ENCODE peak calls at places on chromosomes 7 and 10, in nine cellular contexts. G is pancreas; M is CD8-positive, alpha-beta T cell; W is body of pancreas; J is ovary; K is breast epithelium; H is fibroblast of lung; T is H1; Z is left ventricle myocardium inferior. S is an unnamed sample. For H3K36me3, the result is how much of the 10 kb centered on the place peaks cover.

GRCh38 chr7:140285938-140286337 is 109.2 kb upstream of the KDM7A start:
- DNase-seq in G (no peak), M (no peak), W (no peak), J (no peak), K (no peak), H (no peak), T (no peak), Z (no peak), S (no peak)

GRCh38 chr7:124907490-124907889 is 22.1 kb downstream of the POT1 start:
- DNase-seq in G (no peak), M (no peak), W (no peak), J (no peak), K (no peak), H (no peak), T (no peak), Z (no peak), S (no peak)

GRCh38 chr10:43417950-43418768 is 9.2 kb upstream of the HNRNPF start:
- DNase-seq in G (no peak), M (peak), W (no peak), J (no peak), K (no peak), H (no peak), T (no peak), Z (no peak), S (no peak)

GRCh38 chr7:75993689-75994387 is 557 bp downstream of the TMEM120A start:
- DNase-seq in G (peak), M (no peak), W (peak), J (peak), K (peak), H (peak), T (no peak), Z (peak), S (peak)

GRCh38 chr10:24762966-24763623 is 39.4 kb upstream of the ARHGAP21 start:
- DNase-seq in G (no peak), M (no peak), W (no peak), J (no peak), K (no peak), H (peak), T (peak), Z (no peak), S (no peak)

GRCh38 chr10:90587081-90587491 is 270.8 kb downstream of the HTR7 start:
- DNase-seq in G (no peak), M (no peak), W (no peak), J (no peak), K (no peak), H (peak), T (no peak), Z (no peak), S (no peak)

GRCh38 chr10:14889318-14889717 is 10.7 kb downstream of the SUV39H2 start:
- DNase-seq in G (no peak), M (no peak), W (no peak), J (no peak), K (no peak), H (peak), T (no peak), Z (no peak), S (no peak)

GRCh38 chr10:60203993-60204618 is 185.6 kb downstream of the ANK3 start:
- DNase-seq in G (no peak), M (no peak), W (no peak), J (no peak), K (no peak), H (peak), T (no peak), Z (no peak), S (no peak)

GRCh38 chr10:43943825-43944360 is 295.2 kb upstream of the ZNF32 start:
- DNase-seq in G (no peak), M (no peak), W (no peak), J (no peak), K (no peak), H (no peak), T (no peak), Z (no peak), S (no peak)

GRCh38 chr10:68604441-68604840 is 44.3 kb downstream of the TET1 start:
- DNase-seq in G (no peak), M (no peak), W (no peak), J (no peak), K (no peak), H (no peak), T (no peak), Z (no peak), S (no peak)

GRCh38 chr7:127798023-127798422 is 146.0 kb downstream of the SND1 start:
- DNase-seq in G (no peak), M (no peak), W (peak), J (no peak), K (no peak), H (peak), T (no peak), Z (no peak), S (peak)

GRCh38 chr7:43569424-43569823 is 13.5 kb upstream of the STK17A start:
- DNase-seq in G (no peak), M (no peak), W (no peak), J (no peak), K (no peak), H (peak), T (no peak), Z (no peak), S (no peak)

GRCh38 chr10:25761937-25762336 is 172.1 kb upstream of the MYO3A start:
- DNase-seq in G (no peak), M (no peak), W (no peak), J (no peak), K (no peak), H (no peak), T (no peak), Z (no peak), S (no peak)

GRCh38 chr10:18075881-18076280 is 64.3 kb upstream of the CACNB2 start:
- DNase-seq in G (no peak), M (no peak), W (no peak), J (no peak), K (no peak), H (no peak), T (no peak), Z (no peak), S (no peak)

GRCh38 chr7:149884541-149884940 is 10.8 kb downstream of the ATP6V0E2 start:
- DNase-seq in G (peak), M (no peak), W (no peak), J (no peak), K (no peak), H (peak), T (no peak), Z (peak), S (no peak)
- H3K27ac ChIP-seq in G (peak), M (no peak), W (peak), J (no peak), K (no peak), H (no peak), T (no peak), Z (peak), S (no peak)

DNA sequence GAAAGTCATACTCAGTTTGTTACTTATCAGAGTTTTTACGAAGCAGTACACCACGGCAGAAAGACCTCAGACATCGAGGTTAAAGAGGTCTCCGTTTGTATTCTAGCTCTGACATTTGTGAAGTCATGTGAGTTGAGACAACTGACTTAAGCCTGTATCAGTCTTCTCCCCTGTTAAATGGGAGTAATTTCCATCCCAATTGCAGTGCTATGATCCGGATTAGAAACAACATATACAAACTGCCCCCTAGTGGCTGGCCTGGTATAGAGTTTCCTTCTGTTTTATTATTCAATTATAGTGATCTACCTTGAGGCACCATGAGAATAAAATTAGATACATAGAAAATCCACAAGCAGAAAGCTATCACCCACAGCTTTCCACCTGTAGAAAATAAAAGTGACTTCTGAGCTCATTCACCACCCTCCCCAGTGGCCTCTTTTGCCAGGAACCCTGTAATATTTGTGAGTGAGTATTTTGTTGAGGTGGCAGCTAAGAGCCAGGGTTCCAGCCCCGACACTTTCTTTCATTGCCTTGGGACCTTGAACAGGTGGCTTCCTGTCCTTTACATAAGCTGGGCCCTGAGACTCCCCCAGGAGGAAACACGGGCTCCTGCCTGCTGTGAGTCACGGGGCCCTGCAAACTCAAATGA is 607.2 kb upstream of the MGMT start:
- DNase-seq in G (no peak), M (no peak), W (peak), J (no peak), K (no peak), H (peak), T (no peak), Z (no peak), S (no peak)
- TF ChIP-seq CTCF in G (peak), M (peak), W (peak), J (no peak), K (peak), H (no peak), T (no peak), Z (peak), S (peak)

GRCh38 chr10:103441611-103442010 is 10.6 kb downstream of the CALHM2 start:
- DNase-seq in G (no peak), M (no peak), W (no peak), J (no peak), K (no peak), H (no peak), T (no peak), Z (no peak), S (no peak)

GRCh38 chr10:103443475-103444185 is 8.5 kb downstream of the CALHM2 start:
- DNase-seq in G (peak), M (no peak), W (no peak), J (no peak), K (no peak), H (no peak), T (no peak), Z (no peak), S (no peak)

GRCh38 chr10:103441206-103441605 is 11.0 kb downstream of the CALHM2 start:
- DNase-seq in G (no peak), M (no peak), W (no peak), J (no peak), K (no peak), H (no peak), T (no peak), Z (no peak), S (no peak)

GRCh38 chr10:103440416-103440815 is 11.8 kb downstream of the CALHM2 start:
- DNase-seq in G (no peak), M (no peak), W (no peak), J (no peak), K (no peak), H (no peak), T (no peak), Z (no peak), S (no peak)

DNA sequence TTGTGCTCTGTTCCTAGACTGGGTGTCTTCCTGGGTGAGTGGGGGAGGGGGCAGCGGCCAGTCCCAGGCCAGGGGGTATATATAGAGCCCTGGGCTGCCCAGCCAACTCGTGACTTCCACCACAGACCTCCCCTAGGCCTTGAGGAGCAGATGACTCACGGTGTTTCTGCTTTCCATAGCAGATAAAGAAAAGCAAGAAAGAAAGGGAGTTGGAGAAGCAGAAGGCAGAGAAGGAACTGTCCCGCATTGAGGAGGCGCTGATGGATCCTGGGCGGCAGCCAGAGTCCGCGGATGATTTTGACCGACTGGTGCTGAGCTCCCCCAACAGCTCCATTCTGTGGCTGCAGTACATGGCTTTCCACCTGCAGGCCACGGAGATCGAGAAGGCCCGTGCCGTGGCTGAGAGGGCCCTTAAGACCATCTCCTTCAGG is 10.1 kb downstream of the CALHM2 start:
- DNase-seq in G (no peak), M (no peak), W (no peak), J (peak), K (no peak), H (peak), T (no peak), Z (peak), S (peak)
- H3K36me3 ChIP-seq in G (under half), M (under half), W (under half), J (under half), K (under half), H (under half), T (half or more), Z (half or more), S (half or more)

DNA sequence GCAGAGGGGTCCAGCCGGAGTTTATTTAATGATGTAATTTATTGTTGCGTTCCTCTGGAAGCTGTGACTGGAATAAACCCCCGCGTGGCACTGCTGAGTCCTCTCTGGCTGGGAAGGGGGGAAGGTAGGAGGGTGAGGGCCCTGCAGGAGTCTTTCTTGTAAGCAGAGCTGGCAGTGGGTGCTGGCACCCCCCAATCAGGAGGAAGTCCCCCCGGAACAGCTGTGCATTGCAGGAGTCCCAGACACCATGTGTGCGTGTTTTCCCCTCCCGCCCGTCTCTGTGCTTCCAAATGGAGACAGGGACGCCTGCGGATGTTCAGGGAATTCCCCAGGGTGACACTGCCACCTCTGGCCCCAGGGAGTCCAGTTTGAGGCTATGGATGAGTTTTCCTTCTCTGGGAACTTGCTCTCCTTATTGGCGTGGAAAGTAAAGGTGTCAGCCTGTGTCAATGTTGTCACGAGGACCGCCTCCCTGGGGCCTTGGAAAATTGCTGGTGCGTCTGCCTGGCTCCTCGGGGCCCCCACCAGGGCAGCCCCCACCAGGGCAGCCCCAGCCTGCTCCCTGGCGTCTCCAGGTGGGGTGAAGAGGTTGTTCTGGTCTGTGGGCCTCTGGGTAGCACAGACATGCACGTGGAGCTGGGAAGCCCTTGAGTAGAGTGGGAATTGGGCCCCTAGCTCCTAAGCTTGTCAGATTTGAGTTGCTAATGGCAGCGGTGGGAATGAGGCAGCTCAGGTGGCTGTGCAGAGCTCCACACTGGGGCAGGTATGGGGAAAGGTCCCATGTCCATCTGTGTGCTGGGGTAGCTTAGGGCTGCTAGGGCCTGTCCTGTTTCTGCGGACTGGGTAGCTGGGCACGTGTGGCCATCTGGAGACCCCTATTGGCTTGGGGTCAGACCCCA is 2.7 kb downstream of the FZD9 start:
- DNase-seq in G (no peak), M (no peak), W (no peak), J (no peak), K (no peak), H (no peak), T (no peak), Z (no peak), S (no peak)
- H3K27ac ChIP-seq in G (no peak), M (no peak), W (no peak), J (no peak), K (no peak), H (no peak), T (no peak), Z (no peak), S (no peak)

GRCh38 chr7:122291189-122291588 is 13.4 kb downstream of the FEZF1 start:
- DNase-seq in G (no peak), M (no peak), W (no peak), J (no peak), K (no peak), H (no peak), T (no peak), Z (no peak), S (no peak)

GRCh38 chr7:122289426-122289825 is 15.1 kb downstream of the FEZF1 start:
- DNase-seq in G (no peak), M (no peak), W (no peak), J (no peak), K (no peak), H (no peak), T (no peak), Z (no peak), S (no peak)

GRCh38 chr7:122290476-122290875 is 14.1 kb downstream of the FEZF1 start:
- DNase-seq in G (no peak), M (no peak), W (no peak), J (no peak), K (no peak), H (no peak), T (no peak), Z (no peak), S (no peak)
- TF ChIP-seq CTCF in G (no peak), M (no peak), W (no peak), J (no peak), K (no peak), H (no peak), T (no peak), Z (no peak), S (no peak)

GRCh38 chr10:103879409-103879808 is 24.0 kb upstream of the SH3PXD2A start:
- DNase-seq in G (no peak), M (no peak), W (no peak), J (no peak), K (no peak), H (no peak), T (no peak), Z (no peak), S (no peak)

GRCh38 chr10:103879831-103880230 is 24.5 kb upstream of the SH3PXD2A start:
- DNase-seq in G (no peak), M (no peak), W (no peak), J (no peak), K (no peak), H (no peak), T (no peak), Z (no peak), S (no peak)

GRCh38 chr10:103884681-103885139 is 29.3 kb upstream of the SH3PXD2A start:
- DNase-seq in G (no peak), M (no peak), W (peak), J (peak), K (no peak), H (peak), T (no peak), Z (no peak), S (no peak)

GRCh38 chr10:103882285-103883007 is 27.1 kb upstream of the SH3PXD2A start:
- DNase-seq in G (no peak), M (no peak), W (no peak), J (no peak), K (no peak), H (no peak), T (no peak), Z (no peak), S (no peak)

DNA sequence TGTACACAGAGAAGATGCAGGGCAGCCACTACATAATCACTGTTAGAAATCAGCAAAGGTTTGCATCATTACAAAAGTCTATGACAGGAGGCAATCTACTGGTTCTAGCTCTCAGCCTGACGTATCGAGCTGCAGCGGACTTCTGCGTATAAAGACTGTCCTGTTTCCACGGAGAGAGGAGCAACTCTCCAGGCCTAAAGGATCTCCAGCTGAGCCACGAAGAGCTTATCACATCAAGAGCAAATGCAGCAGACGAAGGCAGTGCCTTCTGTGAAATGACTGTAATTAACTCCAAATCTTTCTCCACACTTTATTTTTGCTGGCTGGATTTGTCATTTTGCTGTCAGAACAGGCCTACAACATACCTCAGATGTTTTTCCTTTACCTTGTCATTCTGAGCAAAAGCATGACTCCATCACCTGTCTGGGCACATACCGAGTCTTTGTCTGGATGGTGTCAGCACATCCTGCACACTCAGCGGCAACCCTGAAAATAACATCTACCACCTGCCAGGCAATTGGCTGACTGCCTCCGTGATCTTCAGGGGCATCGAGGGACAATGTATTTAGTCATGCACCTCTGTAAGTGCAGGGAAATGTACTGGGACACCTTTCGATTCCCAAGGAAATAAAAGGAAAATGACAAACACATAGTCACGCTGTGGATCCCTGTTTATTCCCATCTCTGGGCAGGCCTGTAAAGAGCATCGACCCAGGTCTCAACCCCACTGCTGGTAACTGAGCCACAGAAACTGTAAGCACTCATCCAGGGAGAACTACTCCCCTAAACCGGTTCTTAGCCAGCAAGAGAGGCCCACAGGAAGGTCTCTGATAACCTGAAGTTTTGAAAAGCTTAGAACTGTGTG is 26.3 kb upstream of the SH3PXD2A start:
- DNase-seq in G (no peak), M (no peak), W (no peak), J (no peak), K (no peak), H (no peak), T (no peak), Z (peak), S (no peak)
- H3K36me3 ChIP-seq in G (under half), M (half or more), W (under half), J (under half), K (under half), H (under half), T (under half), Z (half or more), S (under half)

DNA sequence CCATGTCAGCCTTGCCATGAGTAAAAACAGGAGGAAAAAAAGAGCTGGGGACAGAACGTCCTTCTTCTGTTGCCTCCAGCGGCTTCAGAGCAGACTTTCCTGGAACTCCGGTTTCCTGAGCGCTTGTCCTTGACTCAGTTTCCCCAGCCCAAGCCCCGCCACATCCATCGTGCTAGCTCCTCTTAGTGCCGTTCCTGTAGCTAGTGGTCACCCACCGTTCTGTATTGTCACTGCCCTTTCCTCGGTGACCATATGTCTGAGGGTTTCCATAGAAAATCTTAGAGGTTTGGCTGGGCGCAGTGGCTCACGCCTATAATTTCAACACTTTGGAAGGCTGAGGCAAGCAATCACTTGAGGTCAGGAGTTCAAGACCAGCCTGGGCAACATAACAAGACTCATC is 100.1 kb downstream of the CUX1 start:
- DNase-seq in G (peak), M (no peak), W (no peak), J (no peak), K (no peak), H (no peak), T (no peak), Z (no peak), S (no peak)
- H3K27ac ChIP-seq in G (no peak), M (no peak), W (no peak), J (no peak), K (no peak), H (no peak), T (no peak), Z (no peak), S (no peak)

GRCh38 chr7:146781352-146782116 is 664.9 kb downstream of the CNTNAP2 start:
- DNase-seq in G (no peak), M (no peak), W (no peak), J (no peak), K (no peak), H (no peak), T (no peak), Z (no peak), S (no peak)
- TF ChIP-seq CTCF in G (no peak), M (no peak), W (no peak), J (no peak), K (no peak), H (no peak), T (peak), Z (no peak), S (no peak)

S was measured in tibial artery.